ENCODE peak calls at places on chromosomes 1 and 21, in eight cellular contexts. S is heart right ventricle, C is right atrium auricular region, G is heart left ventricle, I is fibroblast of the aortic adventitia, B is endothelial cell, T is body of pancreas, V is GM10248. D is an unnamed sample.

GRCh38 chr1:44808938-44809917 is 905 bp downstream of the BTBD19 start:
- DNase-seq in T (peak; percentile 55), I (peak; percentile 70), B (no peak), G (peak; percentile 72), S (peak; percentile 60), C (no peak), V (peak; percentile 79), D (no peak)

GRCh38 chr1:17874231-17874630 is 119.1 kb downstream of the ACTL8 start:
- DNase-seq in I (peak; percentile 94), T (no peak), C (no peak), V (no peak), S (no peak), G (no peak), B (no peak), D (no peak)

GRCh38 chr1:109167114-109167513 is 46.6 kb upstream of the SARS1 start:
- DNase-seq in V (peak; percentile 43), S (peak; percentile 11), B (no peak), I (no peak), C (no peak), T (no peak), G (no peak), D (no peak)

GRCh38 chr1:234658143-234658542 is 48.2 kb upstream of the IRF2BP2 start:
- DNase-seq in I (peak; percentile 79), V (no peak), T (peak; percentile 91), B (no peak), C (no peak), G (no peak), S (no peak), D (no peak)

GRCh38 chr21:35989185-35989735 is 71.1 kb downstream of the SETD4 start:
- DNase-seq in T (no peak), V (no peak), G (no peak), S (no peak), B (no peak), C (peak; percentile 80), I (peak; percentile 82), D (no peak)

GRCh38 chr1:197841828-197842573 is 60.4 kb upstream of the C1orf53 start:
- DNase-seq in B (no peak), T (no peak), I (peak; percentile 24), C (no peak), V (no peak), S (no peak), G (no peak), D (no peak)

GRCh38 chr1:67084765-67085318 is 30.9 kb upstream of the SLC35D1 start:
- DNase-seq in V (no peak), T (no peak), B (no peak), G (no peak), C (no peak), S (no peak), I (no peak), D (no peak)

GRCh38 chr1:24929876-24930702 is at the start of gene RUNX3:
- DNase-seq in G (peak; percentile 68), S (no peak), I (no peak), V (peak; percentile 96), T (no peak), C (no peak), B (no peak), D (no peak)

GRCh38 chr1:8941906-8942305 is 3.8 kb upstream of the CA6 start:
- DNase-seq in V (no peak), G (no peak), B (no peak), S (no peak), I (peak; percentile 77), C (no peak), T (no peak), D (no peak)

GRCh38 chr1:209387969-209388329 is 195.6 kb upstream of the CAMK1G start:
- DNase-seq in V (no peak), C (no peak), I (peak; percentile 51), G (no peak), B (no peak), S (no peak), T (no peak), D (no peak)

GRCh38 chr1:244796719-244797406 is 38.6 kb upstream of the COX20 start:
- DNase-seq in G (peak; percentile 60), V (peak; percentile 50), T (peak; percentile 68), S (peak; percentile 48), B (peak; percentile 56), I (peak; percentile 81), C (peak; percentile 74), D (peak; percentile 70)

GRCh38 chr1:15685820-15686219 is 1.7 kb downstream of the PLEKHM2 start:
- DNase-seq in T (no peak), B (no peak), S (no peak), I (no peak), V (no peak), G (no peak), C (no peak), D (no peak)

GRCh38 chr1:15684042-15684461 is at the start of gene PLEKHM2:
- DNase-seq in C (no peak), B (peak; percentile 54), T (peak; percentile 51), G (peak; percentile 65), I (peak; percentile 23), S (no peak), V (peak; percentile 86), D (peak; percentile 25)

GRCh38 chr1:15682886-15683410 is 1.2 kb upstream of the PLEKHM2 start:
- DNase-seq in V (no peak), S (no peak), B (no peak), I (no peak), G (no peak), C (no peak), T (no peak), D (no peak)

GRCh38 chr1:15683411-15684039 is 595 bp upstream of the PLEKHM2 start:
- DNase-seq in I (no peak), S (no peak), C (no peak), T (no peak), V (no peak), B (no peak), G (no peak), D (no peak)

DNA sequence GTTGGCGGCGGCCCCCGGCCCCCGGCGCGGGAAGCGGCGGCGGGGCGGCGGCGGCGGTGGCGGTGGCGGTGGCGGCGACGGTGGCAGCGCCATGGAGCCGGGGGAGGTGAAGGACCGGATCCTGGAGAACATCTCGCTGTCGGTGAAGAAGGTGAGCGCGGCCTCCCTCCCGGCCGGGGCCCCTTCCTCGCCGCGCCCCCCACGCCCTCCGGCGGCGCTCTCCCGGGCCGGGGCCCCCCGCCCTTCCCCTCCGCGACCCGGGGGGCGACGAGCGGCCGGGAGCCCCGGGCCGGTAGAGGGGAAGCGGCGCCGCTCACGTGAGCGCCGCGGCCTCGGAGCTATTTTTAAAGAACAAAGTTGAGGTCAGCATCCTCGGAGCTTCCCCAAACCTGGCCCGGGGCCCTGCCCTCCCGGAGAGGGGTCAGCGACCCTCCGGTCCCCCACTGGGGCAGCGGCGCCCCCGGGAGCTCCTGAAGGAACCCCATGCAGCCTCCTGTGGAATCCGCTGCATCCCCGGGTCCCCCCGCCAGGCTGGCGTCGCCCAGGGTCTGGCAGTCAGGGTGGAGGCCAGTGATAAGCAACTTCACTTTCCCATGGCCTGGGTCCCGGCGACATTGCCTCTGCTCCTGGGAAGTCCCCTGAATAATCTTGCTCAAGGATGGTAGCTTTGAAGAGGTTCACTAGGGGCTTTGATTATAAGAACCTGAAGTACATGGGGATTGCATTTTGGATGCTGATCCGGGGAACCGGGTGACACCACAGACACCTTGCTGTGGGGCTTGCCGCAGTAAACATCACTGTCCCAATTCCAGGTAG is 556 bp downstream of the PLEKHM2 start:
- DNase-seq in B (peak; percentile 56), G (peak; percentile 67), C (no peak), T (peak; percentile 55), S (peak; percentile 43), V (peak; percentile 55), I (peak; percentile 32), D (peak; percentile 37)
- TF ChIP-seq CTCF in B (no peak), G (no peak), C (no peak), T (no peak), S (peak; percentile 14), V (no peak), I (peak; percentile 47), D (peak; percentile 35)

GRCh38 chr1:161747789-161748188 is 1.8 kb upstream of the DUSP12 start:
- DNase-seq in B (no peak), I (no peak), V (no peak), S (no peak), G (no peak), T (no peak), C (no peak), D (no peak)

DNA sequence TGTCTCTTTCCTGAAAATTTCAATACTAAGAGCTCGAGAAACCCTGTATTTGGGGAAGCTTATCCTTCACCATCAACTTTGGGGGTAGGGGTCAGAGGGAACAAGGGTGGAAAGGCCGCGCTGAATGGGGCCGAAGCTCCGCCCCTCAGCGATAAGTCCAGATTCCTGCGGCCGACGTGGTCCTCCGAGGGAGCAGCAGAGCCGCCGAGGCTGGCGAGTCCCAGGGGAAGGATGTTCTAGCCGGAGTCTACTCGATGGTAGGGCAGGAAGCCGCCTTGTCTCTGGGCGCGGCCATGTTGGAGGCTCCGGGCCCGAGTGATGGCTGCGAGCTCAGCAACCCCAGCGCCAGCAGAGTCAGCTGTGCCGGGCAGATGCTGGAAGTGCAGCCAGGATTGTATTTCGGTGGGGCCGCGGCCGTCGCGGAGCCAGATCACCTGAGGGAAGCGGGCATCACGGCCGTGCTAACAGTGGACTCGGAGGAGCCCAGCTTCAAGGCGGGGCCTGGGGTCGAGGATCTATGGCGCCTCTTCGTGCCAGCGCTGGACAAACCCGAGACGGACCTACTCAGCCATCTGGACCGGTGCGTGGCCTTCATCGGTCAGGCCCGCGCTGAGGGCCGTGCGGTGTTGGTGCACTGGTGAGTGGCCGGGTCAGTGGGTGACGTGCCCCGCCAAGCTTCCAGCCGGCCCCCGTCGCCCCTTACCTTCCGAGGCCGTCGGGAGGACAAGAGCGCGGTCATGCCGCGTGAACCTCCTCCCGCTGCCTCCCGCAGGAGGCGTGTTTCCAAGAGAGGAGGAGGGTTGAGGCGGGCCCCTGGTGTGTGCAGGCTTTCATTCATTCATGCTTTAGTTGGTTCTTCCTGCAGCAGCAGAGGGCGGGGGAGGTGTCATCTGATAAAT is at the start of gene DUSP12:
- DNase-seq in B (peak; percentile 91), I (peak; percentile 96), C (peak; percentile 94), G (peak; percentile 96), T (peak; percentile 91), V (peak; percentile 90), S (peak; percentile 96), D (peak; percentile 88)
- TF ChIP-seq CTCF in B (no peak), I (peak; percentile 16), C (no peak), G (peak; percentile 57), T (no peak), V (peak; percentile 49), S (peak; percentile 27), D (peak; percentile 21)

GRCh38 chr1:111952258-111952657 is 37.2 kb downstream of the KCND3 start:
- DNase-seq in B (no peak), T (no peak), S (no peak), C (no peak), I (no peak), V (no peak), G (no peak), D (no peak)
- TF ChIP-seq CTCF in B (no peak), T (no peak), S (no peak), C (no peak), I (no peak), V (no peak), G (no peak), D (no peak)

DNA sequence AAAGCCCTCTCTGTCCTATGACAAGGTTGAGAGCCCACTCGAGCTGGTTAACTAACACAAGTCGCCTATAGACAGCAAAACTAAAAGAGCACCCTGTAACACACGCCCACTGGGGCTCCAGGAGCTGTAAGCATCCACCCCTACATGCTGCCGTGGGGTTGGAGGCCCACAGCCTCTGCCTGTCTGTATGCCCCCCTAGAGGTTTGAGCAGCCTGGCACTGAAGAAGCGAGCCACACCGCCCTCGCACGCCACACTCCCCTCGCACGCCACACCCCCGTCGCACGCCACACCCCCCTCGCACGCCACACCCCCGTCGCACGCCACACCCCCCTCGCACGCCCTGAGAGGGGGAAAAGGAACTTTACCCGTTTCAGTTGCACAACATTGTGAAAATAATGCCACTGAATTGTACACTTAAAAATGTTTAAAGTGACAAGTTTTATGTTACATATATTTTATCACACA is 13.2 kb upstream of the HMGCL start:
- DNase-seq in C (peak; percentile 62), S (peak; percentile 49), G (peak; percentile 64), B (peak; percentile 41), I (peak; percentile 37), T (peak; percentile 71), V (peak; percentile 80), D (peak; percentile 50)
- TF ChIP-seq CTCF in C (no peak), S (no peak), G (no peak), B (no peak), I (no peak), T (no peak), V (no peak), D (no peak)